ENCODE peak calls at places on chromosome 6, in ten cellular contexts. T, P, N, I, R, S, V, C, L and H are unnamed samples.

GRCh38 chr6:93822434-93823265 is 403.3 kb upstream of the EPHA7 start:
- DNase-seq in T (no peak), P (no peak), L (no peak), R (no peak), S (no peak), V (no peak), C (no peak), N (no peak), I (no peak), H (no peak)

GRCh38 chr6:169529931-169530761 is 171.7 kb downstream of the WDR27 start:
- DNase-seq in V (no peak), P (no peak), L (peak; percentile 74), C (no peak), R (no peak), I (no peak), T (no peak), N (no peak), S (no peak), H (peak; percentile 91)

GRCh38 chr6:137218473-137218916 is 690 bp downstream of the IFNGR1 start:
- DNase-seq in P (no peak), S (peak; percentile 31), C (no peak), L (no peak), R (peak; percentile 49), I (peak; percentile 2), N (peak; percentile 48), T (peak; percentile 57), V (peak; percentile 9), H (peak; percentile 44)

GRCh38 chr6:18362058-18362561 is 25.0 kb upstream of the RNF144B start:
- DNase-seq in T (peak; percentile 96), P (no peak), R (no peak), C (peak; percentile 89), N (no peak), I (no peak), V (no peak), S (no peak), L (peak; percentile 82), H (peak; percentile 84)

GRCh38 chr6:42297661-42298060 is 80.0 kb upstream of the MRPS10 start:
- DNase-seq in I (no peak), T (no peak), C (no peak), R (no peak), N (no peak), S (no peak), V (no peak), P (no peak), L (no peak), H (no peak)

GRCh38 chr6:5525209-5525608 is 263.9 kb downstream of the FARS2 start:
- DNase-seq in I (no peak), T (peak; percentile 78), N (no peak), S (no peak), R (no peak), L (peak; percentile 83), P (no peak), C (peak; percentile 70), V (no peak), H (peak; percentile 76)

GRCh38 chr6:139927236-139927635 is 552.8 kb upstream of the CITED2 start:
- DNase-seq in V (no peak), R (no peak), P (no peak), I (no peak), L (peak; percentile 52), C (peak; percentile 81), N (peak; percentile 11), T (peak; percentile 87), S (no peak), H (peak; percentile 67)

GRCh38 chr6:115735610-115736009 is 325.1 kb downstream of the FRK start:
- DNase-seq in S (no peak), N (no peak), L (no peak), C (no peak), P (no peak), I (no peak), V (no peak), R (no peak), T (no peak), H (no peak)

GRCh38 chr6:103191391-103192093 is 1668.2 kb downstream of the HACE1 start:
- DNase-seq in S (no peak), N (no peak), V (no peak), C (no peak), R (no peak), L (no peak), I (no peak), P (no peak), T (no peak), H (no peak)